ENCODE peak calls at places on chromosome X, in seven cellular contexts. M, D, Q, O, S, Z and N are unnamed samples.

GRCh38 chrX:70454441-70455365 is 10.1 kb downstream of the DLG3 start:
- DNase-seq in Z (peak), Q (peak), D (peak), S (no peak), M (peak), O (no peak), N (peak)

GRCh38 chrX:153881281-153881680 is 4.7 kb downstream of the L1CAM start:
- DNase-seq in Z (no peak), D (no peak), Q (no peak), O (no peak), M (no peak), S (no peak), N (no peak)

GRCh38 chrX:11537141-11537540 is 128.6 kb downstream of the ARHGAP6 start:
- DNase-seq in Z (no peak), O (no peak), S (no peak), Q (no peak), M (no peak), D (no peak), N (no peak)

GRCh38 chrX:1673337-1673736 is 58.5 kb downstream of the ASMT start:
- DNase-seq in Q (no peak), O (no peak), M (no peak), D (peak), Z (no peak), S (no peak), N (peak)

GRCh38 chrX:134171661-134172587 is 65.1 kb upstream of the CCDC160 start:
- DNase-seq in S (peak), D (no peak), Z (no peak), M (no peak), O (peak), Q (peak), N (peak)

GRCh38 chrX:70988425-70988824 is 57.5 kb upstream of the SLC7A3 start:
- DNase-seq in D (no peak), O (no peak), Q (no peak), S (no peak), M (no peak), Z (no peak), N (no peak)

GRCh38 chrX:11890843-11891514 is 132.9 kb downstream of the MSL3 start:
- DNase-seq in O (no peak), S (no peak), D (peak), Q (no peak), Z (no peak), M (no peak), N (no peak)

GRCh38 chrX:150449313-150449712 is 86.2 kb downstream of the MAMLD1 start:
- DNase-seq in Z (no peak), D (no peak), Q (no peak), S (no peak), M (no peak), O (no peak), N (no peak)

GRCh38 chrX:39843318-39843717 is 254.4 kb downstream of the BCOR start:
- DNase-seq in Z (no peak), Q (no peak), M (no peak), O (no peak), D (no peak), S (no peak), N (no peak)

GRCh38 chrX:80335062-80335830 is 85.0 kb upstream of the TENT5D start:
- DNase-seq in Z (peak), M (peak), D (peak), Q (no peak), S (no peak), O (no peak), N (no peak)

GRCh38 chrX:77597090-77597489 is 149.9 kb downstream of the FGF16 start:
- DNase-seq in Q (no peak), Z (no peak), D (peak), M (no peak), S (no peak), O (no peak), N (peak)

GRCh38 chrX:153649178-153649914 is 2.3 kb downstream of the DUSP9 start:
- DNase-seq in Q (peak), S (no peak), D (no peak), O (no peak), M (peak), Z (peak), N (peak)

GRCh38 chrX:51975811-51976210 is 82.4 kb downstream of the MAGED1 start:
- DNase-seq in Q (no peak), O (no peak), M (no peak), D (no peak), S (no peak), Z (no peak), N (no peak)

GRCh38 chrX:69264134-69264533 is 98.9 kb upstream of the PJA1 start:
- DNase-seq in O (no peak), Q (no peak), S (no peak), Z (no peak), D (no peak), M (no peak), N (no peak)

GRCh38 chrX:100768679-100769338 is 36.9 kb upstream of the SYTL4 start:
- DNase-seq in Z (peak), Q (peak), M (peak), O (peak), S (peak), D (peak), N (peak)

GRCh38 chrX:103554687-103555417 is 30.5 kb upstream of the TCEAL4 start:
- DNase-seq in O (peak), D (peak), Q (peak), Z (peak), M (no peak), S (peak), N (peak)

GRCh38 chrX:148288451-148288850 is 212.0 kb upstream of the AFF2 start:
- DNase-seq in D (no peak), M (no peak), O (no peak), Z (no peak), Q (no peak), S (no peak), N (no peak)

GRCh38 chrX:55488559-55489314 is 911 bp downstream of the USP51 start:
- DNase-seq in O (peak), Z (no peak), D (peak), Q (peak), S (peak), M (peak), N (peak)

GRCh38 chrX:118528089-118528753 is 32.6 kb downstream of the DOCK11 start:
- DNase-seq in S (peak), D (no peak), M (no peak), Z (no peak), O (no peak), Q (peak), N (no peak)

GRCh38 chrX:31832263-31832662 is 760.4 kb upstream of the FTHL17 start:
- DNase-seq in D (no peak), Z (no peak), O (no peak), M (no peak), Q (no peak), S (no peak), N (no peak)

GRCh38 chrX:126900937-126901336 is 81.4 kb downstream of the PRR32 start:
- DNase-seq in M (no peak), Z (peak), D (no peak), Q (no peak), O (no peak), S (no peak), N (no peak)

GRCh38 chrX:30995060-30995700 is 76.7 kb downstream of the FTHL17 start:
- DNase-seq in D (no peak), Z (no peak), O (no peak), M (no peak), Q (no peak), S (no peak), N (no peak)

GRCh38 chrX:56728321-56728720 is 722 bp upstream of the NBDY start:
- DNase-seq in Q (no peak), S (no peak), O (no peak), M (peak), D (no peak), Z (no peak), N (peak)

GRCh38 chrX:136652822-136653723 is 5.1 kb downstream of the CD40LG start:
- DNase-seq in O (no peak), S (no peak), Z (no peak), D (no peak), M (no peak), Q (no peak), N (no peak)

GRCh38 chrX:10893976-10894375 is 217.2 kb upstream of the HCCS start:
- DNase-seq in Q (no peak), M (no peak), S (no peak), O (no peak), Z (no peak), D (no peak), N (peak)

GRCh38 chrX:48831136-48831908 is 4.1 kb downstream of the PCSK1N start:
- DNase-seq in D (no peak), Q (no peak), O (no peak), M (no peak), Z (no peak), S (no peak), N (no peak)

GRCh38 chrX:68090266-68090665 is 343.0 kb downstream of the OPHN1 start:
- DNase-seq in Z (no peak), Q (no peak), D (peak), O (no peak), M (no peak), S (no peak), N (no peak)

GRCh38 chrX:103658681-103659433 is 27.6 kb downstream of the MORF4L2 start:
- DNase-seq in S (no peak), O (no peak), M (no peak), Z (no peak), Q (no peak), D (no peak), N (peak)

GRCh38 chrX:44675364-44676024 is 132.8 kb upstream of the FUNDC1 start:
- DNase-seq in S (no peak), Z (no peak), O (no peak), M (peak), Q (no peak), D (peak), N (peak)

GRCh38 chrX:111615227-111615626 is 65.7 kb upstream of the ALG13 start:
- DNase-seq in Z (no peak), S (no peak), O (no peak), Q (no peak), M (no peak), D (no peak), N (no peak)

GRCh38 chrX:96394566-96394965 is 290.1 kb upstream of the DIAPH2 start:
- DNase-seq in S (no peak), O (no peak), D (no peak), Q (no peak), M (no peak), Z (no peak), N (peak)

GRCh38 chrX:85897376-85898110 is 149.8 kb downstream of the CHM start:
- DNase-seq in Z (no peak), M (no peak), Q (no peak), D (peak), O (no peak), S (no peak), N (no peak)

GRCh38 chrX:130772313-130773140 is 130.5 kb downstream of the ENOX2 start:
- DNase-seq in O (no peak), M (peak), S (no peak), D (peak), Z (peak), Q (no peak), N (peak)